ENCODE peak calls at places on chromosomes 7 and 10, in five cellular contexts. R is HepG2, K is GM12878, D is H1, P is K562. W is an unnamed sample.

GRCh38 chr7:47314728-47315601 is 266.9 kb downstream of the TNS3 start:
- DNase-seq in R (no peak), K (no peak), D (no peak), P (no peak), W (no peak)

GRCh38 chr10:13346912-13347234 is 1.2 kb downstream of the SEPHS1 start:
- DNase-seq in P (no peak), D (no peak), R (no peak), K (no peak), W (peak)

GRCh38 chr10:124403548-124403947 is 15.2 kb downstream of the OAT start:
- DNase-seq in D (peak), P (peak), K (peak), R (peak), W (peak)

GRCh38 chr7:16416289-16417282 is 4.8 kb downstream of the CRPPA start:
- DNase-seq in D (no peak), P (no peak), R (no peak), K (no peak), W (no peak)

GRCh38 chr7:98211676-98212531 is 665 bp downstream of the BHLHA15 start:
- DNase-seq in R (peak), P (peak), K (no peak), D (no peak), W (peak)

GRCh38 chr10:132377326-132377725 is 19.7 kb upstream of the PWWP2B start:
- DNase-seq in P (no peak), R (no peak), D (no peak), K (no peak), W (no peak)

GRCh38 chr10:75100764-75101291 is 10.6 kb upstream of the SAMD8 start:
- DNase-seq in R (no peak), D (no peak), K (no peak), P (no peak), W (no peak)

GRCh38 chr7:138184191-138184590 is 107.9 kb downstream of the AKR1D1 start:
- DNase-seq in P (no peak), K (no peak), D (no peak), R (no peak), W (no peak)

GRCh38 chr10:58666024-58666423 is 153.4 kb downstream of the BICC1 start:
- DNase-seq in D (no peak), P (no peak), R (peak), K (no peak), W (no peak)

GRCh38 chr10:77090381-77091356 is 546.9 kb downstream of the KCNMA1 start:
- DNase-seq in R (no peak), K (no peak), D (no peak), P (no peak), W (peak)

GRCh38 chr10:43126759-43127424 is 11.4 kb upstream of the CSGALNACT2 start:
- DNase-seq in P (no peak), D (no peak), K (no peak), R (no peak), W (no peak)

GRCh38 chr7:12518920-12519681 is 51.4 kb upstream of the SCIN start:
- DNase-seq in K (no peak), R (peak), D (no peak), P (peak), W (peak)

GRCh38 chr10:132640326-132641125 is 102.9 kb downstream of the INPP5A start:
- DNase-seq in D (no peak), R (no peak), K (no peak), P (no peak), W (no peak)

GRCh38 chr10:124299726-124300125 is 119.0 kb downstream of the OAT start:
- DNase-seq in R (no peak), K (no peak), P (no peak), D (no peak), W (no peak)

GRCh38 chr7:74092964-74093339 is 9.3 kb downstream of the LIMK1 start:
- DNase-seq in D (no peak), P (peak), K (peak), R (no peak), W (peak)

GRCh38 chr10:69241575-69241974 is 21.4 kb downstream of the HKDC1 start:
- DNase-seq in D (no peak), K (no peak), R (no peak), P (no peak), W (no peak)

GRCh38 chr7:25517906-25518305 is 289.6 kb upstream of the NPVF start:
- DNase-seq in K (no peak), R (no peak), P (no peak), D (no peak), W (no peak)

GRCh38 chr10:133258818-133259602 is 17.7 kb downstream of the ADAM8 start:
- DNase-seq in P (no peak), K (no peak), R (peak), D (no peak), W (no peak)

GRCh38 chr7:148503900-148504487 is 86.6 kb upstream of the C7orf33 start:
- DNase-seq in D (no peak), P (peak), R (no peak), K (no peak), W (peak)

GRCh38 chr10:26269754-26270153 is 53.2 kb downstream of the GAD2 start:
- DNase-seq in K (no peak), D (no peak), P (no peak), R (peak), W (peak)

GRCh38 chr7:158432369-158433270 is 155.0 kb downstream of the PTPRN2 start:
- DNase-seq in P (no peak), K (no peak), R (peak), D (no peak), W (peak)

GRCh38 chr10:19816420-19817250 is at the start of gene PLXDC2:
- DNase-seq in K (no peak), P (no peak), R (no peak), D (no peak), W (peak)

GRCh38 chr7:99740573-99741437 is 5.8 kb upstream of the CYP3A7 start:
- DNase-seq in D (no peak), P (no peak), K (no peak), R (peak), W (no peak)

GRCh38 chr7:75931676-75932075 is 16.7 kb downstream of the POR start:
- DNase-seq in D (no peak), K (no peak), R (no peak), P (no peak), W (no peak)

GRCh38 chr7:84941936-84942335 is 244.9 kb downstream of the SEMA3D start:
- DNase-seq in R (no peak), K (no peak), P (no peak), D (no peak), W (no peak)

GRCh38 chr7:103735377-103735776 is 254.1 kb downstream of the RELN start:
- DNase-seq in R (peak), K (no peak), D (no peak), P (no peak), W (no peak)

GRCh38 chr10:131681122-131681521 is 219.7 kb upstream of the PPP2R2D start:
- DNase-seq in K (no peak), P (no peak), R (no peak), D (no peak), W (no peak)

GRCh38 chr10:5447071-5447470 is 34.7 kb downstream of the NET1 start:
- DNase-seq in D (no peak), K (no peak), P (no peak), R (no peak), W (no peak)
- TF ChIP-seq TAF1 in D (no peak), K (no peak), P (no peak), R (no peak), W (no peak)

DNA sequence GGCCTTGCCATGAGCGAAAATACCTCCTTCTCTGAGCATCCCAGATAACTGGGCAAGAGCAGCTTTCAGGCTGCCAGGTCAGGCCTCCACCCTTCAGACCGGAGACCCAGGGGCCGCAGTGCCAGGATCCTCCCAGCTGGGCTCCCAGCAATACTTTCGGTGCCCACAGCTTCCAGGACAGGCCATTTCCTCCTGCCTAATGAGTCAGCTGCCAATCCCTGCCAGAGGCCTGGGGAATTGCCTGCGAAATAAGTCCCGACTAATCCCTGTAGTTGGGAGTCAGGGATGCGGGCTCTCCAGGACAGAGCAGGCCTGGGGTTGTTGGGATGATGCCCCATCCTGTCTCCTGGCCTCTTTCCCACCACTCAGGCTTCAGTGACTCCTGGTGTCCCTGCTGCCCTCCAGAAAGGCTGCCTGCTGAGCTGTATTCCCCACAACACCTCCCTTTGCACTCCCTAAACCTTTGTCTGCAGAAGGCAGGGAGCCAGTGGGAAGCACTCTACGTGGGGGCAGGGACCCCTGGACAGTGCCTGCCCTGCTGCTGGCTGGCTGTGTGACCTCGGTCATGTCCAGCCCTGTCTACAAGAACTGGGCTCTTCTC is 143.5 kb upstream of the UNC5B start:
- DNase-seq in R (no peak), D (no peak), P (no peak), K (no peak), W (peak)
- TF ChIP-seq RAD21 in R (no peak), D (no peak), P (no peak), K (no peak), W (no peak)

GRCh38 chr10:128084364-128084763 is 41.9 kb downstream of the MKI67 start:
- DNase-seq in R (no peak), K (no peak), D (no peak), P (no peak), W (no peak)

GRCh38 chr10:128086003-128086863 is 40.0 kb downstream of the MKI67 start:
- DNase-seq in P (no peak), D (no peak), R (no peak), K (no peak), W (no peak)

GRCh38 chr10:128084991-128085390 is 41.2 kb downstream of the MKI67 start:
- DNase-seq in K (no peak), R (no peak), P (no peak), D (no peak), W (no peak)

GRCh38 chr10:128087884-128088695 is 38.1 kb downstream of the MKI67 start:
- DNase-seq in D (no peak), R (peak), P (no peak), K (no peak), W (peak)

GRCh38 chr10:128087146-128087883 is 38.9 kb downstream of the MKI67 start:
- DNase-seq in D (no peak), R (no peak), K (no peak), P (no peak), W (no peak)
- TF ChIP-seq TAF1 in D (no peak), R (no peak), K (no peak), P (no peak), W (no peak)

GRCh38 chr7:149776305-149776704 is 2.9 kb upstream of the ZNF467 start:
- DNase-seq in R (no peak), K (no peak), D (no peak), P (no peak), W (peak)
- TF ChIP-seq RAD21 in R (no peak), K (no peak), D (no peak), P (peak), W (peak)

DNA sequence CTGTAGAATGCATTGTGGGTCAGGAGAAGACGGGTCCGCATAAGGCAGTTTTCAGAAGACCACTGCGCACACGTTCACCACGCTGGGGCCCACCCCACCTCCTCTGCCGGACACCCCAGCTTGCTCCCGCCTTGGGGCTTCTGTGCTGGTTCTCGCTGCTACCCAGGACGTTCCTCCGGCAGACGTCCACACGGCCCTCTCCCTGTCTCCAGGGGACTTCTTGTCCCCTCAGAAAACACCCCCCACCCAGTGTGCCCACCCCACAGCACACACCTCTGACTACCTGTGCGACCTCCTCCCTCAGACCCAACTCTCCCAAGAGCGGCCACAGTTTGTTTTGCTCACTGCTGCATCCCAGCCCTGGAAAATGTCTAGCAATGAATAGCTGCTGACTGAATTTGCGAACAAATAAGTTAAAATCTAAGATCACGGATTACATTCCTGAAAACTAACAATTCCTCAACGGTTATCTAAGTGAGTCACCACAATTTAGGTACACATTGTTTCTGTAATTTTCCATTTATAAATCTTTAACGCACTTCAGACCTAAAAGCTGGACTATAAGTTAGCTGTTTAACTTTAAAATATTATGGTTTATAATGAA is 235.1 kb downstream of the ZMYND11 start:
- DNase-seq in P (no peak), R (no peak), D (no peak), K (no peak), W (peak)
- TF ChIP-seq TAF1 in P (no peak), R (no peak), D (no peak), K (no peak), W (no peak)

DNA sequence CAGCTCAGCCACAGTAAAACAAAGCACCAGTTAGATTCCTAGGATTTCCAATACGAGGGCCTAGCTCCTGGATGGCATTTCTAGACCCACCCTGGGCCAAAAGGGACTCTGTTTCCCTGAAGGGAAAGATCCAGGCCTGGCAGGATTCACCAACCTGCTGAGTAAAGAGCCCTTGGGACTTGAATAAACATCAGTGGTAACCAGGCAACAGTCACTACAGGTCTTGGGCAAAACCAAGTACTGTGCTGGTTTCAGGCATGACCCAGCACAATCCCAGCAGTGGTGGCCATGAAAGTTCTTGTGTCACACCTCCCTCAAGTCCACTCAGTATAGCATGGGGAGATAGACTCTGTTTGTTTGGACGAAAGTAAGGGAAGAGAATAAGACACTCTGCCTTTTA is 31.0 kb upstream of the STARD3NL start:
- DNase-seq in P (no peak), R (peak), K (no peak), D (no peak), W (no peak)
- TF ChIP-seq RAD21 in P (no peak), R (no peak), K (no peak), D (no peak), W (no peak)

GRCh38 chr10:86269332-86269731 is 97.3 kb downstream of the GRID1 start:
- DNase-seq in D (no peak), P (no peak), R (no peak), K (no peak), W (no peak)
- TF ChIP-seq TAF1 in D (no peak), P (no peak), R (no peak), K (no peak), W (no peak)

W was measured in SK-N-SH.